ENCODE peak calls at places on chromosomes 6 and 20, in seven cellular contexts. X, G, W, M, H, V and S are unnamed samples.

GRCh38 chr20:60271597-60271996 is 313.4 kb downstream of the CDH26 start:
- DNase-seq in M (no peak), G (no peak), X (no peak), V (no peak), H (no peak), W (peak; percentile 2), S (no peak)

GRCh38 chr6:34315780-34316179 is 67.0 kb upstream of the SMIM29 start:
- DNase-seq in W (no peak), G (no peak), M (no peak), V (no peak), H (no peak), X (no peak), S (no peak)

GRCh38 chr6:1482381-1483166 is 93.2 kb downstream of the FOXF2 start:
- DNase-seq in H (no peak), M (no peak), G (no peak), X (no peak), W (no peak), V (no peak), S (no peak)

GRCh38 chr6:100176321-100176950 is 182.4 kb upstream of the MCHR2 start:
- DNase-seq in V (no peak), G (peak; percentile 45), W (peak; percentile 84), X (no peak), M (no peak), H (no peak), S (no peak)

GRCh38 chr20:58017237-58017969 is 211.1 kb downstream of the ANKRD60 start:
- DNase-seq in G (peak; percentile 44), X (no peak), H (no peak), M (no peak), W (peak; percentile 53), V (peak; percentile 63), S (no peak)

GRCh38 chr20:33666293-33667244 is at the start of gene ACTL10:
- DNase-seq in W (peak; percentile 99), V (peak; percentile 97), G (peak; percentile 91), X (peak; percentile 98), M (peak; percentile 99), H (peak; percentile 76), S (peak; percentile 97)

GRCh38 chr6:149059557-149059956 is 258.0 kb upstream of the TAB2 start:
- DNase-seq in W (peak; percentile 37), V (no peak), G (no peak), M (no peak), X (no peak), H (no peak), S (no peak)

GRCh38 chr20:20211274-20211987 is 156.5 kb upstream of the INSM1 start:
- DNase-seq in H (no peak), G (peak; percentile 40), W (no peak), V (no peak), X (no peak), M (no peak), S (no peak)

GRCh38 chr6:92050216-92050615 is 1369.1 kb downstream of the EPHA7 start:
- DNase-seq in G (no peak), X (no peak), V (no peak), M (no peak), W (peak; percentile 4), H (no peak), S (no peak)

GRCh38 chr20:9590189-9590588 is 75.8 kb downstream of the LAMP5 start:
- DNase-seq in M (no peak), W (peak; percentile 24), V (no peak), H (no peak), X (no peak), G (no peak), S (no peak)

GRCh38 chr6:31725502-31726350 is 2.6 kb downstream of the MPIG6B start:
- DNase-seq in M (no peak), X (no peak), G (no peak), H (no peak), W (no peak), V (no peak), S (no peak)

GRCh38 chr20:54510546-54511129 is 35.2 kb downstream of the DOK5 start:
- DNase-seq in M (no peak), G (no peak), V (no peak), X (no peak), W (no peak), H (no peak), S (no peak)

GRCh38 chr6:113457156-113457555 is 400.0 kb upstream of the MARCKS start:
- DNase-seq in W (peak; percentile 93), G (peak; percentile 96), M (peak; percentile 30), V (no peak), X (no peak), H (no peak), S (no peak)

GRCh38 chr6:15621203-15622044 is 41.4 kb downstream of the DTNBP1 start:
- DNase-seq in G (no peak), H (no peak), X (peak; percentile 49), W (peak; percentile 51), V (no peak), M (peak; percentile 31), S (no peak)

GRCh38 chr6:66277400-66277799 is 570.4 kb upstream of the EYS start:
- DNase-seq in H (no peak), X (no peak), W (no peak), V (no peak), M (no peak), G (no peak), S (no peak)

GRCh38 chr6:43725643-43726580 is 38.3 kb upstream of the MRPS18A start:
- DNase-seq in W (no peak), H (no peak), V (peak; percentile 37), M (no peak), G (no peak), X (no peak), S (no peak)

GRCh38 chr6:85449818-85450577 is at the start of gene NT5E:
- DNase-seq in W (peak; percentile 74), G (no peak), H (peak; percentile 63), V (peak; percentile 86), X (peak; percentile 73), M (peak; percentile 49), S (no peak)

GRCh38 chr20:24452498-24453133 is 16.8 kb upstream of the SYNDIG1 start:
- DNase-seq in G (no peak), M (no peak), H (no peak), X (no peak), W (no peak), V (no peak), S (no peak)

GRCh38 chr6:109308018-109308492 is 74.2 kb downstream of the CD164 start:
- DNase-seq in M (peak; percentile 86), H (no peak), X (peak; percentile 42), V (peak; percentile 69), W (peak; percentile 48), G (peak; percentile 42), S (no peak)

GRCh38 chr20:10837901-10838300 is 164.1 kb upstream of the JAG1 start:
- DNase-seq in M (no peak), W (peak; percentile 36), X (no peak), G (no peak), H (no peak), V (no peak), S (no peak)

GRCh38 chr20:10848810-10849370 is 175.1 kb upstream of the JAG1 start:
- DNase-seq in H (no peak), V (peak; percentile 55), X (no peak), G (peak; percentile 87), M (peak; percentile 48), W (peak; percentile 93), S (no peak)

GRCh38 chr20:10846831-10847230 is 173.0 kb upstream of the JAG1 start:
- DNase-seq in X (no peak), W (no peak), V (no peak), G (no peak), M (no peak), H (no peak), S (no peak)

GRCh38 chr20:10842116-10842515 is 168.3 kb upstream of the JAG1 start:
- DNase-seq in M (no peak), G (no peak), X (no peak), W (no peak), H (no peak), V (no peak), S (no peak)

DNA sequence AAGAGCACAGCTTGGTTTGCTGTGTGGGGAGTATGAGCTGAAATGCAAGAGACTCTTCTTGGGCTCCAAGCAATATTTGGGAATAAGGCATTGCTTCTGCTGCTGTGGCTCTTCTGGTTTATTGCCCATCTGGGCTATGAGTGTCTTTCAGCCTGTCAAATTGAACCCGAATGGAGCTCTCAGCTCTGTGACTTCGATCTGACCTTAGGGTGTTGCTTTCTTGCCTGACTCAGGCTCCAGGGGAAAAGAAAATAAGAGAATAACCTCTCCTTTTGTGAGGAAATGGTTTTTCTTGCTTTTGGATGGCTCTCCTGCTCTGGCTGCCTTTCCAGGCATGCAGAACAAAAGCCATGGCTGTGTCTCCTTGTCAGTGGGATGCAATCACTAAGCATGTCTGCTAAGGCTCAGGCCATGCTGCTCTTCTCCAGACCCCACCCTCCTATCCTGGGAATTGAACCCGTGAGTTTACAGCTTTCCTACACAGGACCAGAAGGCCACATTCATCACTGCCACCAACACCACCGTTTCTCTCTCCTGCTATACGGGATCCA is 169.4 kb upstream of the JAG1 start:
- DNase-seq in X (no peak), G (no peak), V (no peak), W (no peak), M (no peak), H (no peak), S (no peak)
- TF ChIP-seq CTCF in X (no peak), G (no peak), V (no peak), W (no peak), M (no peak), H (no peak), S (no peak)

GRCh38 chr20:19026901-19027644 is 185.4 kb upstream of the SLC24A3 start:
- DNase-seq in V (no peak), W (no peak), M (no peak), H (no peak), X (peak; percentile 15), G (no peak), S (no peak)
- TF ChIP-seq CTCF in V (no peak), W (no peak), M (no peak), H (no peak), X (no peak), G (no peak), S (no peak)

GRCh38 chr6:89122625-89123024 is 4.8 kb upstream of the SRSF12 start:
- DNase-seq in G (no peak), X (peak; percentile 7), M (no peak), W (peak; percentile 70), V (no peak), H (no peak), S (no peak)
- TF ChIP-seq CTCF in G (peak; percentile 56), X (peak; percentile 12), M (peak; percentile 53), W (peak; percentile 69), V (peak; percentile 56), H (peak; percentile 47), S (no peak)

DNA sequence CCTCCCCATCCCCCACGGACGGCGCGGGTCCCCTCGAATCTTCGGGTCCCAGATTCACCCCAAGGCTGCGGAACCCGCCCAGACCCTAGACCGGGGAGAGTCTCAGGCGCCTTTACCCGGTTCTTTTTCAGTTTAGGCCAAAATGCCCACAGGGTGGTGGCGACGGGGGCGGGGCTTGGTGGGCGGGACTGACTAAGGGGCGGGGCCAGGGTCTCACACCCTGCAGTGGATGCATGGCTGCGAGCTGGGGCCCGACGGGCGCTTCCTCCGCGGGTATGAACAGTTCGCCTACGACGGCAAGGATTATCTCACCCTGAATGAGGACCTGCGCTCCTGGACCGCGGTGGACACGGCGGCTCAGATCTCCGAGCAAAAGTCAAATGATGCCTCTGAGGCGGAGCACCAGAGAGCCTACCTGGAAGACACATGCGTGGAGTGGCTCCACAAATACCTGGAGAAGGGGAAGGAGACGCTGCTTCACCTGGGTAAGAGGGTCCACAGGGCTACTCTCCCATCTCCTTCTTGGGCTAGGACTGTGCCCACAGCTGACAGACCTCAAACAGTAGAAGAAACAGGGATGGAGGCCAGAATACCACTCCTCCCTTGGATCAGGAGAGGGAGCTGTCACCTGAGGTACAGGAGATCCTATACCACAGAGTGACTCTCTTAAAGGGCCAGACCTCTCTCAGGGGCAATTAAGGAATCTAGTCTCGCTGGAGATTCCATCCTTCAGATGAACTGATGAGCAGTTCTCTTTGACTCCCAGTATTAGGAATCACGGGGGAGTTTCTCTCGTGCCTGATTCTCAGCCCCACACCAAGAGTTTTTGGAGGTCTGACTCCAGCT is 945 bp downstream of the HLA-E start:
- DNase-seq in V (peak; percentile 86), M (peak; percentile 76), G (no peak), W (peak; percentile 74), X (peak; percentile 78), H (peak; percentile 83), S (no peak)
- TF ChIP-seq CTCF in V (no peak), M (no peak), G (no peak), W (no peak), X (no peak), H (no peak), S (no peak)